ENCODE peak calls at places on chromosomes 5 and 9, in nine cellular contexts. Y is stimulated activated naive CD4-positive, alpha-beta T cell; N is SK-MEL-5; R is mesendoderm; E is T-helper 1 cell; F is stomach; J is bronchial epithelial cell; A is spleen; L is fibroblast of mammary gland. D is an unnamed sample.
A peak's percentile ranks its signal among the peaks of the same experiment; 100 is the strongest.

GRCh38 chr9:115442054-115442453 is 324.1 kb upstream of the TNC start:
- DNase-seq in A (no peak), J (peak; percentile 5), E (no peak), N (no peak), R (no peak), L (peak; percentile 32), F (no peak), Y (no peak), D (no peak)

GRCh38 chr5:179818746-179819295 is 1.9 kb upstream of the SQSTM1 start:
- DNase-seq in N (peak; percentile 82), L (peak; percentile 94), E (peak; percentile 90), R (peak; percentile 85), F (peak; percentile 98), Y (peak; percentile 72), A (peak; percentile 98), J (peak; percentile 84), D (peak; percentile 98)

GRCh38 chr5:39055760-39056393 is 18.3 kb downstream of the RICTOR start:
- DNase-seq in F (no peak), R (no peak), L (no peak), A (no peak), Y (no peak), N (no peak), E (no peak), J (no peak), D (no peak)

GRCh38 chr5:148956632-148957385 is 106.1 kb downstream of the SH3TC2 start:
- DNase-seq in Y (no peak), A (no peak), J (peak; percentile 87), E (no peak), R (peak; percentile 95), L (no peak), N (no peak), F (peak; percentile 57), D (peak; percentile 71)

GRCh38 chr5:54311178-54311811 is 922 bp upstream of the ARL15 start:
- DNase-seq in F (no peak), J (peak; percentile 34), E (no peak), R (peak; percentile 45), N (peak; percentile 5), A (no peak), L (peak; percentile 33), Y (no peak), D (no peak)

GRCh38 chr5:149543361-149544198 is 7.7 kb downstream of the CSNK1A1 start:
- DNase-seq in N (peak; percentile 18), Y (no peak), F (no peak), R (no peak), E (no peak), L (no peak), A (no peak), J (no peak), D (no peak)

GRCh38 chr9:90895786-90896185 is 94.2 kb downstream of the SYK start:
- DNase-seq in E (no peak), L (no peak), Y (no peak), J (no peak), A (no peak), R (no peak), F (no peak), N (no peak), D (no peak)

GRCh38 chr9:16133032-16133431 is 580.2 kb downstream of the CCDC171 start:
- DNase-seq in F (no peak), N (no peak), R (no peak), E (no peak), A (no peak), L (no peak), J (no peak), Y (no peak), D (no peak)

GRCh38 chr5:61486476-61486875 is 154.4 kb downstream of the ZSWIM6 start:
- DNase-seq in A (no peak), R (no peak), L (no peak), F (no peak), E (no peak), N (no peak), Y (no peak), J (no peak), D (no peak)

GRCh38 chr5:16690243-16690839 is 73.5 kb upstream of the RETREG1 start:
- DNase-seq in J (peak; percentile 29), E (peak; percentile 26), A (no peak), Y (no peak), F (no peak), L (peak; percentile 54), R (peak; percentile 79), N (peak; percentile 88), D (peak; percentile 50)

GRCh38 chr9:133377721-133378216 is 1.6 kb downstream of the STKLD1 start:
- DNase-seq in Y (no peak), F (no peak), A (no peak), J (no peak), E (no peak), R (no peak), L (peak; percentile 98), N (peak; percentile 75), D (peak; percentile 45)

GRCh38 chr5:97838214-97838613 is 655.2 kb upstream of the RIOK2 start:
- DNase-seq in R (no peak), Y (no peak), A (no peak), L (peak; percentile 99), E (peak; percentile 37), F (no peak), J (peak; percentile 97), N (peak; percentile 8), D (no peak)

GRCh38 chr9:34085581-34086500 is 37.2 kb upstream of the UBAP2 start:
- DNase-seq in J (no peak), A (peak; percentile 32), E (no peak), L (peak; percentile 14), R (no peak), Y (no peak), N (no peak), F (no peak), D (no peak)

GRCh38 chr9:272251-273213 is 57.9 kb downstream of the DOCK8 start:
- DNase-seq in E (peak; percentile 95), F (peak; percentile 41), Y (peak; percentile 49), R (no peak), J (no peak), L (no peak), A (peak; percentile 82), N (no peak), D (no peak)

GRCh38 chr5:140336388-140336787 is 10.0 kb downstream of the HBEGF start:
- DNase-seq in Y (no peak), F (no peak), L (no peak), A (peak; percentile 50), E (no peak), R (no peak), N (no peak), J (no peak), D (no peak)

GRCh38 chr5:135745897-135746500 is 88.5 kb upstream of the SLC25A48 start:
- DNase-seq in E (no peak), L (no peak), N (peak; percentile 26), F (no peak), Y (no peak), A (no peak), J (no peak), R (no peak), D (no peak)

GRCh38 chr5:137565450-137565849 is 66.3 kb upstream of the SPOCK1 start:
- DNase-seq in A (no peak), R (no peak), N (no peak), Y (no peak), E (no peak), F (no peak), L (peak; percentile 83), J (no peak), D (no peak)

GRCh38 chr5:24773241-24773640 is 128.5 kb upstream of the CDH10 start:
- DNase-seq in L (no peak), N (no peak), Y (no peak), F (no peak), J (no peak), A (no peak), E (no peak), R (peak; percentile 10), D (no peak)

D was measured in body of pancreas.